ENCODE peak calls at places on chromosomes 12 and 14, in five cellular contexts. R is GM23248, O is MM.1S, J is SK-N-SH, H is PC-3. I is an unnamed sample.

GRCh38 chr14:99986416-99986815 is 78.8 kb upstream of the EVL start:
- DNase-seq in H (no peak), O (no peak), J (no peak), R (peak), I (no peak)

GRCh38 chr12:32756476-32757158 is 920 bp upstream of the YARS2 start:
- DNase-seq in J (peak), R (no peak), H (peak), O (no peak), I (no peak)

GRCh38 chr14:65993103-65993502 is 493.1 kb upstream of the CCDC196 start:
- DNase-seq in R (no peak), H (no peak), J (no peak), O (peak), I (no peak)

GRCh38 chr12:23655112-23655511 is 294.4 kb downstream of the SOX5 start:
- DNase-seq in O (no peak), H (no peak), J (no peak), R (no peak), I (no peak)

GRCh38 chr14:67491741-67492504 is 3.4 kb upstream of the TMEM229B start:
- DNase-seq in H (no peak), O (no peak), J (peak), R (peak), I (no peak)

GRCh38 chr14:21723431-21724045 is 49.9 kb upstream of the OR4E1 start:
- DNase-seq in R (peak), H (peak), O (peak), J (peak), I (peak)

GRCh38 chr12:6310771-6311610 is 509 bp downstream of the PLEKHG6 start:
- DNase-seq in O (no peak), R (no peak), J (no peak), H (no peak), I (no peak)

GRCh38 chr12:107368586-107368985 is 275.2 kb upstream of the CRY1 start:
- DNase-seq in H (no peak), J (no peak), R (no peak), O (no peak), I (no peak)

GRCh38 chr12:62640910-62641448 is 174.4 kb downstream of the MON2 start:
- DNase-seq in H (peak), O (peak), R (peak), J (no peak), I (no peak)

GRCh38 chr14:77011226-77011762 is 17.2 kb downstream of the IRF2BPL start:
- DNase-seq in O (no peak), H (no peak), R (no peak), J (no peak), I (no peak)

GRCh38 chr12:46154221-46154975 is 114.4 kb downstream of the SLC38A1 start:
- DNase-seq in O (no peak), J (no peak), R (peak), H (peak), I (no peak)

GRCh38 chr14:95460647-95461478 is 55.6 kb downstream of the SYNE3 start:
- DNase-seq in J (no peak), O (no peak), H (peak), R (peak), I (no peak)

GRCh38 chr12:127362121-127362520 is 904.8 kb upstream of the TMEM132C start:
- DNase-seq in H (no peak), J (no peak), R (no peak), O (no peak), I (no peak)

GRCh38 chr12:69161835-69162234 is 77.5 kb upstream of the CPSF6 start:
- DNase-seq in R (no peak), H (no peak), J (peak), O (peak), I (no peak)

GRCh38 chr14:29528889-29529288 is 398.8 kb downstream of the PRKD1 start:
- DNase-seq in R (peak), O (no peak), H (no peak), J (no peak), I (no peak)

GRCh38 chr12:101826766-101827368 is 3.9 kb downstream of the GNPTAB start:
- DNase-seq in J (no peak), R (no peak), H (no peak), O (no peak), I (peak)

GRCh38 chr12:121512561-121512960 is 68.3 kb downstream of the KDM2B start:
- DNase-seq in H (no peak), O (no peak), J (no peak), R (no peak), I (no peak)

GRCh38 chr12:121511931-121512330 is 68.9 kb downstream of the KDM2B start:
- DNase-seq in J (no peak), H (no peak), O (no peak), R (no peak), I (no peak)

GRCh38 chr12:121514184-121514742 is 66.6 kb downstream of the KDM2B start:
- DNase-seq in J (peak), O (no peak), H (no peak), R (no peak), I (peak)

GRCh38 chr12:121515615-121516014 is 65.2 kb downstream of the KDM2B start:
- DNase-seq in H (no peak), J (no peak), R (no peak), O (no peak), I (no peak)

DNA sequence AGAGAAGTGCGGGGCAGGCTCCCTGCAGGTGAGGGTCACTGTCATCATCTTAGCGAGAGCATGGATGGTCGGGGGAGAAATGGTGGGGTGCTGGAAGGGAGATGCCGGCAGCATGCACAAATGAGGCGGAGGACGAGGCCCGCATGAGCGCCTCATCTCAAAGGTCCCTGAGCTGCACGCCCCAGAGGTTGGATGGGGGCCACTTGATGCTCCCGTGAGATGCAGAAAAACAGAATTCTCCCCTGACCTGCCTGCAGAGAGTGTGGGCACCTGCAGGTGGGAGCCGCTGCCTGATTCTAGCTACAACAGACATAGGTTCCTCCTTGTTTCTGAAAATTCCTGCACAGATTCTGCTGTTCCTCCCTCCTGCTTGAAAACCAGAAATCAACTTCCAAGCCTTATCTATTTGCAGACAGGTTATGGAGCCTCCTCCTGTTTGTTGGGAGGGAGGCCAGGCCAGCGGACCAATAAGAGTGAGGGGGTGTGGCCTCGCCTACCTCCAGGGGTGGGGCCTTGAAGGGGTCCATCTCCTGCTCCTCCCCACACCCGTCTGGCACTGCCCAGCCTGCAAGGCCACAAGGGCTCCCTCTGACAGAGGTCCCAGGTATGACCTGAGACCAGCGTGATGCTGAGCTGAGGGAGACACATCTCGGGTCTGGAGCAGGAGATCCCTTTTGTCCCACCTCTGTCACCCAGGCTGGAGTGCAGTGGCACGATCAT is 67.2 kb downstream of the KDM2B start:
- DNase-seq in R (no peak), O (peak), J (peak), H (peak), I (peak)
- TF ChIP-seq EZH2phosphoT487 in R (no peak), O (no peak), J (no peak), H (no peak), I (no peak)

DNA sequence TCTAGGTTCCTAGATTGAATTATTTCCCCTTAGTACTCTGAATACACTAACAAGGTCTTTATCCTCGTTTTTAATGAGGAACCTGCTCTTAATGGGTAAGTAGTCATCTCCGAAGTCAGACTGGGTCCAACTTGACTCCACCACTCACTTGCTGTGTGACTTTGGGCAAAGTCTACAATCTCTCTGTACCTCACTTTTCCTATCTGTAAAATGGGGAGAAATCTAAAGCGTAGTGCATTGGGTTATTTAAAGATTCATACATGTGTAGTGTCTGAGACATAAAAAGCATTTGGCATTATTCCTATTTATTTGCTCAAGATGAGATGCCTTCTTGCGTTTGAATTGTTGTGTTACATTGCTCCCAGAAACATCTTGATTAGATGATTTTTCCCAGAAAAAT is 51.5 kb downstream of the GTF2A1 start:
- DNase-seq in J (no peak), H (no peak), R (no peak), O (no peak), I (no peak)
- H2AFZ ChIP-seq in J (peak), H (peak), R (peak), O (peak), I (no peak)

GRCh38 chr12:17592472-17592871 is 497.5 kb downstream of the RERGL start:
- DNase-seq in J (no peak), O (no peak), R (no peak), H (no peak), I (no peak)
- TF ChIP-seq EZH2phosphoT487 in J (no peak), O (no peak), R (no peak), H (no peak), I (no peak)

DNA sequence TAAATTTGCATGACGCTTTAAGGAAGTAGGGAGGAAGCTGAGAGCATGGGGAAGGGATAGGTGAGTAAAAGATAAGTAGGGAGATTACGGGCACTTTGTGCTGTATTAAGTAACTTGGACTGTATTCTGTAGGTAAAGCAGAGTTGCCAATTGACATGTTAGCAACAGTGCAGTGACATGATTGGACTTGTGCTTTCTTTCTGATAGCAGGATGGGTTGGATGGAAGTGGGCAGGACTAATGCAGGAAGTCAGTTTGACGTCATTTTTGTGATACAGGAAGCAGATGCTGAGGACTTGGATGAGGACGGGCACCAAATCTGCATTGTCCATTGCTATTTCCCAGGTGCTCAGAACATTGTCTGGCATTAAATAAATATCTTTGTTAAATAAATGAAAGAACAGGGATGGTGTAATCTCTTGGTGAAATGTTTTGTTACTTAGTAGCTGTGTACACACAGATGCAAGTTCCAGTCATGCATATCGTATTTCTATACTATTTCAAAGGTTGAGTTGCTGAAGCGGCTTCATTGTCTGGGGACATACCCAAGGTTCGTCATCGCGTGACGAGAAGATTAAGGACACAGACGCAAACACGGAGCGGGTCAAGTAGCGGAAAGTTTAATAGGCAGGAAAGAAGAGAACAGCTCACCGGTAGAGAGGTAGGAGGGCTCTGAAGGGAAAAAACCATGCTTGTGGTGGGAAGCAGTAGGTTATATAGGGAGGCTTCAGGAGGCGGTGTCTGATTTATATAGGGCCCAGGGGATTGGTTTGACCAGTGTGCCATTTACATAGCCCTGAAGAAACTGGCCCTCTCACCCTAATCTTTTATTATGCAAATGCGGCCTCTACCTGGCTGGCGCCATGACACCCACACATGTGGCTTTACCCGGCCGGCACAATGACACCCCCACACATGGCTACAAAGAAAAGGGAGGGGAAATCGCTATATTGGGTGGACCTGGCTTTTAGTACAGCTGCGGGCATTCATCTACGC is 30.7 kb downstream of the GUCY2C start:
- DNase-seq in H (no peak), O (no peak), J (no peak), R (no peak), I (peak)
- H2AFZ ChIP-seq in H (no peak), O (no peak), J (no peak), R (peak), I (peak)

GRCh38 chr14:96698846-96699543 is 98.2 kb upstream of the VRK1 start:
- DNase-seq in J (no peak), R (no peak), H (no peak), O (no peak), I (no peak)
- TF ChIP-seq EZH2phosphoT487 in J (no peak), R (no peak), H (no peak), O (no peak), I (no peak)

DNA sequence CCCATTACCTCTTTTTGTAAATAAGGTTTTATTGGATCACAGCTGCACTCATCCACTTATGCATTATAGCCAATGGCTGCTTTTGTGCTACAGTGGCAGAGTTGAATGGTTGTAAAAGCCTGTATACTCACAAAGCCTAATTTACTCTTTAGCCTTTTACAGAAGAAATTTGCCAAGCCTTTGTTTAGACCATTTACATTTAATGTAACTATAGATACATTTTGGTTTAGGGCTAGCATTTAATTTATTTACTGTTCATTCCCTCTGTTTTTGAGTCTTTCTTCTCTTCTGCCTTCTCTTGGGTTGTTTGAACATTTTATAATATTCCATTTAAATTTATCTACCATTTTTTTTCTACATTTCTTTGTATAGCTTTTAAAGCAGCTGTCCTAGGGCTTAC is 217.1 kb upstream of the AMIGO2 start:
- DNase-seq in O (no peak), J (no peak), R (no peak), H (no peak), I (no peak)
- H2AFZ ChIP-seq in O (no peak), J (no peak), R (no peak), H (no peak), I (no peak)

GRCh38 chr12:8662592-8662991 is at the start of gene MFAP5:
- DNase-seq in H (no peak), J (no peak), R (peak), O (no peak), I (no peak)
- TF ChIP-seq EZH2phosphoT487 in H (no peak), J (no peak), R (no peak), O (no peak), I (no peak)

I was measured in OCI-LY7.